ENCODE peak calls at places on chromosomes 4 and X, in nine cellular contexts. D, Q, A, I, G, R, X, B and W are unnamed samples.

GRCh38 chr4:41281038-41281634 is 24.4 kb downstream of the UCHL1 start:
- DNase-seq in D (no peak), Q (peak), A (peak), I (no peak), G (peak), R (peak), X (peak), B (no peak), W (peak)

GRCh38 chr4:83208371-83208770 is 76.2 kb downstream of the COQ2 start:
- DNase-seq in D (no peak), Q (no peak), A (no peak), I (no peak), G (no peak), R (peak), X (no peak), B (no peak), W (no peak)

GRCh38 chrX:120672389-120672788 is 42.5 kb upstream of the C1GALT1C1 start:
- DNase-seq in D (no peak), Q (peak), A (no peak), I (no peak), G (no peak), R (peak), X (no peak), B (peak), W (no peak)

GRCh38 chr4:61995717-61996337 is 795.7 kb downstream of the ADGRL3 start:
- DNase-seq in D (no peak), Q (no peak), A (no peak), I (no peak), G (no peak), R (no peak), X (no peak), B (no peak), W (peak)

GRCh38 chrX:29662759-29663503 is 552.4 kb upstream of the MAGEB2 start:
- DNase-seq in D (no peak), Q (peak), A (no peak), I (no peak), G (no peak), R (peak), X (no peak), B (no peak), W (no peak)

GRCh38 chr4:176193898-176194297 is 1.5 kb downstream of the SPATA4 start:
- DNase-seq in D (no peak), Q (peak), A (no peak), I (no peak), G (no peak), R (no peak), X (no peak), B (no peak), W (no peak)

GRCh38 chr4:78775278-78776030 is 696 bp upstream of the BMP2K start:
- DNase-seq in D (peak), Q (peak), A (peak), I (peak), G (peak), R (peak), X (peak), B (peak), W (peak)

GRCh38 chr4:156970501-156971167 is 965 bp downstream of the PDGFC start:
- DNase-seq in D (peak), Q (no peak), A (no peak), I (no peak), G (peak), R (no peak), X (no peak), B (peak), W (no peak)

GRCh38 chrX:101348452-101349222 is at the start of gene TIMM8A:
- DNase-seq in D (peak), Q (no peak), A (peak), I (peak), G (peak), R (peak), X (peak), B (peak), W (peak)

GRCh38 chr4:89641367-89641687 is 195.6 kb downstream of the SNCA start:
- DNase-seq in D (no peak), Q (no peak), A (no peak), I (no peak), G (no peak), R (no peak), X (no peak), B (no peak), W (no peak)

GRCh38 chr4:100581337-100581736 is 63.5 kb upstream of the EMCN start:
- DNase-seq in D (no peak), Q (no peak), A (no peak), I (no peak), G (no peak), R (no peak), X (no peak), B (no peak), W (peak)

GRCh38 chrX:98516120-98516519 is 1632.4 kb downstream of the RPA4 start:
- DNase-seq in D (no peak), Q (no peak), A (no peak), I (no peak), G (no peak), R (no peak), X (no peak), B (no peak), W (no peak)

GRCh38 chrX:153460826-153461225 is 9.6 kb downstream of the HAUS7 start:
- DNase-seq in D (peak), Q (no peak), A (peak), I (peak), G (peak), R (peak), X (peak), B (peak), W (peak)

GRCh38 chr4:40547446-40548132 is 82.1 kb downstream of the RBM47 start:
- DNase-seq in D (no peak), Q (no peak), A (no peak), I (no peak), G (no peak), R (no peak), X (no peak), B (no peak), W (no peak)

GRCh38 chr4:143653031-143653430 is 47.4 kb downstream of the FREM3 start:
- DNase-seq in D (no peak), Q (no peak), A (no peak), I (no peak), G (no peak), R (no peak), X (no peak), B (no peak), W (no peak)

GRCh38 chr4:150126201-150126879 is 48.1 kb downstream of the DCLK2 start:
- DNase-seq in D (no peak), Q (no peak), A (no peak), I (no peak), G (no peak), R (no peak), X (no peak), B (no peak), W (no peak)

GRCh38 chr4:1797861-1798529 is 4.9 kb downstream of the FGFR3 start:
- DNase-seq in D (no peak), Q (no peak), A (no peak), I (no peak), G (no peak), R (no peak), X (no peak), B (no peak), W (no peak)

GRCh38 chrX:101057095-101057714 is 5.3 kb upstream of the TRMT2B start:
- DNase-seq in D (no peak), Q (no peak), A (no peak), I (no peak), G (no peak), R (peak), X (no peak), B (no peak), W (no peak)

GRCh38 chr4:110614173-110614948 is 8.5 kb downstream of the PITX2 start:
- DNase-seq in D (no peak), Q (no peak), A (no peak), I (no peak), G (no peak), R (no peak), X (no peak), B (no peak), W (no peak)

GRCh38 chr4:28973591-28974350 is 1746.4 kb upstream of the PCDH7 start:
- DNase-seq in D (no peak), Q (no peak), A (no peak), I (no peak), G (no peak), R (no peak), X (no peak), B (no peak), W (no peak)

GRCh38 chr4:168514249-168514852 is 17.5 kb downstream of the PALLD start:
- DNase-seq in D (no peak), Q (no peak), A (peak), I (no peak), G (peak), R (peak), X (peak), B (no peak), W (peak)

GRCh38 chr4:22962186-22962786 is 269.5 kb downstream of the GBA3 start:
- DNase-seq in D (no peak), Q (no peak), A (no peak), I (no peak), G (no peak), R (peak), X (peak), B (no peak), W (no peak)

GRCh38 chr4:83334425-83335241 is at the start of gene HPSE:
- DNase-seq in D (peak), Q (no peak), A (peak), I (peak), G (peak), R (peak), X (peak), B (peak), W (no peak)

GRCh38 chrX:110241816-110242215 is 76.1 kb downstream of the AMMECR1 start:
- DNase-seq in D (no peak), Q (no peak), A (no peak), I (no peak), G (no peak), R (no peak), X (no peak), B (no peak), W (peak)

GRCh38 chr4:7061815-7062214 is 6.0 kb downstream of the GRPEL1 start:
- DNase-seq in D (no peak), Q (no peak), A (no peak), I (no peak), G (no peak), R (no peak), X (no peak), B (no peak), W (no peak)